ENCODE peak calls at places on chromosome 21, in eight cellular contexts. One of them, this sample, is unnamed. For H3K27me3 and H3K4me1, the result is how much of the 10 kb centered on the place peaks cover.

GRCh38 chr21:21818898-21819297 is 820.7 kb downstream of the NCAM2 start:
- DNase-seq in SJSA1: no peak
- DNase-seq in mammary epithelial cell: no peak
- DNase-seq in fibroblast of lung: no peak
- DNase-seq in gastrocnemius medialis: no peak
- DNase-seq in breast epithelium: no peak
- DNase-seq in heart right ventricle: no peak
- DNase-seq in HAP-1: no peak
- DNase-seq in this sample: no peak

GRCh38 chr21:8991968-8992621 is 1529.3 kb upstream of the TPTE start:
- DNase-seq in gastrocnemius medialis: no peak
- DNase-seq in breast epithelium: no peak
- DNase-seq in fibroblast of lung: peak
- DNase-seq in heart right ventricle: no peak
- DNase-seq in SJSA1: no peak
- DNase-seq in HAP-1: no peak
- DNase-seq in mammary epithelial cell: no peak
- DNase-seq in this sample: no peak

GRCh38 chr21:18986197-18986596 is 582.6 kb upstream of the TMPRSS15 start:
- DNase-seq in fibroblast of lung: no peak
- DNase-seq in HAP-1: no peak
- DNase-seq in breast epithelium: no peak
- DNase-seq in mammary epithelial cell: no peak
- DNase-seq in heart right ventricle: no peak
- DNase-seq in gastrocnemius medialis: no peak
- DNase-seq in SJSA1: no peak
- DNase-seq in this sample: no peak

GRCh38 chr21:14358775-14359174 is 24.2 kb downstream of the HSPA13 start:
- DNase-seq in fibroblast of lung: no peak
- DNase-seq in mammary epithelial cell: peak
- DNase-seq in breast epithelium: no peak
- DNase-seq in SJSA1: no peak
- DNase-seq in heart right ventricle: no peak
- DNase-seq in gastrocnemius medialis: no peak
- DNase-seq in HAP-1: no peak
- DNase-seq in this sample: no peak

GRCh38 chr21:36689324-36689723 is 9.6 kb upstream of the SIM2 start:
- DNase-seq in fibroblast of lung: no peak
- DNase-seq in heart right ventricle: no peak
- DNase-seq in gastrocnemius medialis: no peak
- DNase-seq in SJSA1: no peak
- DNase-seq in breast epithelium: no peak
- DNase-seq in HAP-1: no peak
- DNase-seq in mammary epithelial cell: no peak
- DNase-seq in this sample: no peak

GRCh38 chr21:17660862-17661261 is 48.2 kb upstream of the BTG3 start:
- DNase-seq in gastrocnemius medialis: no peak
- DNase-seq in breast epithelium: no peak
- DNase-seq in fibroblast of lung: no peak
- DNase-seq in heart right ventricle: no peak
- DNase-seq in SJSA1: no peak
- DNase-seq in HAP-1: no peak
- DNase-seq in mammary epithelial cell: no peak
- DNase-seq in this sample: no peak

GRCh38 chr21:39384674-39385298 is 35.9 kb upstream of the HMGN1 start:
- DNase-seq in breast epithelium: no peak
- DNase-seq in gastrocnemius medialis: no peak
- DNase-seq in HAP-1: no peak
- DNase-seq in heart right ventricle: no peak
- DNase-seq in mammary epithelial cell: peak
- DNase-seq in fibroblast of lung: peak
- DNase-seq in SJSA1: no peak
- DNase-seq in this sample: no peak

GRCh38 chr21:39612233-39613028 is at the start of gene B3GALT5:
- DNase-seq in fibroblast of lung: peak
- DNase-seq in gastrocnemius medialis: no peak
- DNase-seq in SJSA1: no peak
- DNase-seq in heart right ventricle: no peak
- DNase-seq in mammary epithelial cell: no peak
- DNase-seq in breast epithelium: no peak
- DNase-seq in HAP-1: no peak
- DNase-seq in this sample: no peak

GRCh38 chr21:45019076-45019886 is 55.1 kb upstream of the ADARB1 start:
- DNase-seq in heart right ventricle: peak
- DNase-seq in HAP-1: no peak
- DNase-seq in mammary epithelial cell: no peak
- DNase-seq in breast epithelium: no peak
- DNase-seq in SJSA1: no peak
- DNase-seq in gastrocnemius medialis: no peak
- DNase-seq in fibroblast of lung: peak
- DNase-seq in this sample: no peak

GRCh38 chr21:37804001-37804400 is 112.3 kb downstream of the KCNJ6 start:
- DNase-seq in fibroblast of lung: no peak
- DNase-seq in breast epithelium: no peak
- DNase-seq in gastrocnemius medialis: no peak
- DNase-seq in HAP-1: no peak
- DNase-seq in SJSA1: no peak
- DNase-seq in mammary epithelial cell: no peak
- DNase-seq in heart right ventricle: no peak
- DNase-seq in this sample: no peak

GRCh38 chr21:27823652-27824201 is 856.8 kb upstream of the ADAMTS5 start:
- DNase-seq in breast epithelium: no peak
- DNase-seq in gastrocnemius medialis: no peak
- DNase-seq in SJSA1: no peak
- DNase-seq in heart right ventricle: no peak
- DNase-seq in mammary epithelial cell: no peak
- DNase-seq in fibroblast of lung: no peak
- DNase-seq in HAP-1: no peak
- DNase-seq in this sample: no peak

GRCh38 chr21:24395320-24395933 is 1211.9 kb downstream of the MRPL39 start:
- DNase-seq in SJSA1: no peak
- DNase-seq in mammary epithelial cell: no peak
- DNase-seq in heart right ventricle: no peak
- DNase-seq in gastrocnemius medialis: no peak
- DNase-seq in fibroblast of lung: peak
- DNase-seq in breast epithelium: no peak
- DNase-seq in HAP-1: no peak
- DNase-seq in this sample: no peak

GRCh38 chr21:28111151-28111619 is 881.5 kb downstream of the LTN1 start:
- DNase-seq in HAP-1: no peak
- DNase-seq in gastrocnemius medialis: peak
- DNase-seq in fibroblast of lung: peak
- DNase-seq in SJSA1: no peak
- DNase-seq in heart right ventricle: peak
- DNase-seq in mammary epithelial cell: no peak
- DNase-seq in breast epithelium: no peak
- DNase-seq in this sample: no peak

GRCh38 chr21:31837613-31838390 is 35.0 kb upstream of the HUNK start:
- DNase-seq in fibroblast of lung: no peak
- DNase-seq in mammary epithelial cell: no peak
- DNase-seq in heart right ventricle: no peak
- DNase-seq in breast epithelium: no peak
- DNase-seq in gastrocnemius medialis: no peak
- DNase-seq in SJSA1: no peak
- DNase-seq in HAP-1: no peak
- DNase-seq in this sample: no peak

GRCh38 chr21:31530918-31531705 is 128.4 kb upstream of the SOD1 start:
- DNase-seq in HAP-1: no peak
- DNase-seq in gastrocnemius medialis: no peak
- DNase-seq in fibroblast of lung: no peak
- DNase-seq in SJSA1: no peak
- DNase-seq in breast epithelium: peak
- DNase-seq in mammary epithelial cell: no peak
- DNase-seq in heart right ventricle: no peak
- DNase-seq in this sample: peak

GRCh38 chr21:44800971-44801467 is 601 bp downstream of the UBE2G2 start:
- DNase-seq in gastrocnemius medialis: no peak
- DNase-seq in breast epithelium: no peak
- DNase-seq in heart right ventricle: no peak
- DNase-seq in mammary epithelial cell: peak
- DNase-seq in HAP-1: peak
- DNase-seq in fibroblast of lung: peak
- DNase-seq in SJSA1: peak
- DNase-seq in this sample: no peak

GRCh38 chr21:40049031-40049958 is 182.1 kb downstream of the PCP4 start:
- DNase-seq in fibroblast of lung: peak
- DNase-seq in breast epithelium: no peak
- DNase-seq in heart right ventricle: no peak
- DNase-seq in SJSA1: peak
- DNase-seq in gastrocnemius medialis: no peak
- DNase-seq in mammary epithelial cell: peak
- DNase-seq in HAP-1: no peak
- DNase-seq in this sample: no peak

GRCh38 chr21:42321231-42321630 is 6.0 kb upstream of the TFF3 start:
- DNase-seq in fibroblast of lung: no peak
- DNase-seq in gastrocnemius medialis: no peak
- DNase-seq in heart right ventricle: no peak
- DNase-seq in HAP-1: no peak
- DNase-seq in SJSA1: no peak
- DNase-seq in mammary epithelial cell: no peak
- DNase-seq in breast epithelium: no peak
- DNase-seq in this sample: no peak
- H3K27me3 ChIP-seq in fibroblast of lung: under half
- H3K27me3 ChIP-seq in gastrocnemius medialis: under half
- H3K27me3 ChIP-seq in heart right ventricle: under half
- H3K27me3 ChIP-seq in HAP-1: under half
- H3K27me3 ChIP-seq in SJSA1: under half
- H3K27me3 ChIP-seq in mammary epithelial cell: under half
- H3K27me3 ChIP-seq in breast epithelium: under half
- H3K27me3 ChIP-seq in this sample: under half

GRCh38 chr21:33070921-33071877 is 1.3 kb downstream of the OLIG1 start:
- DNase-seq in fibroblast of lung: peak
- DNase-seq in HAP-1: no peak
- DNase-seq in mammary epithelial cell: peak
- DNase-seq in heart right ventricle: no peak
- DNase-seq in gastrocnemius medialis: no peak
- DNase-seq in SJSA1: no peak
- DNase-seq in breast epithelium: no peak
- DNase-seq in this sample: no peak

GRCh38 chr21:33067457-33067856 is 2.5 kb upstream of the OLIG1 start:
- DNase-seq in SJSA1: no peak
- DNase-seq in gastrocnemius medialis: no peak
- DNase-seq in breast epithelium: no peak
- DNase-seq in fibroblast of lung: no peak
- DNase-seq in HAP-1: no peak
- DNase-seq in heart right ventricle: no peak
- DNase-seq in mammary epithelial cell: no peak
- DNase-seq in this sample: no peak

GRCh38 chr21:33069243-33069642 is 698 bp upstream of the OLIG1 start:
- DNase-seq in breast epithelium: no peak
- DNase-seq in heart right ventricle: no peak
- DNase-seq in HAP-1: no peak
- DNase-seq in mammary epithelial cell: no peak
- DNase-seq in fibroblast of lung: no peak
- DNase-seq in SJSA1: no peak
- DNase-seq in gastrocnemius medialis: no peak
- DNase-seq in this sample: no peak

GRCh38 chr21:33069994-33070811 is at the start of gene OLIG1:
- DNase-seq in SJSA1: no peak
- DNase-seq in heart right ventricle: peak
- DNase-seq in gastrocnemius medialis: no peak
- DNase-seq in mammary epithelial cell: peak
- DNase-seq in HAP-1: peak
- DNase-seq in fibroblast of lung: peak
- DNase-seq in breast epithelium: no peak
- DNase-seq in this sample: peak

DNA sequence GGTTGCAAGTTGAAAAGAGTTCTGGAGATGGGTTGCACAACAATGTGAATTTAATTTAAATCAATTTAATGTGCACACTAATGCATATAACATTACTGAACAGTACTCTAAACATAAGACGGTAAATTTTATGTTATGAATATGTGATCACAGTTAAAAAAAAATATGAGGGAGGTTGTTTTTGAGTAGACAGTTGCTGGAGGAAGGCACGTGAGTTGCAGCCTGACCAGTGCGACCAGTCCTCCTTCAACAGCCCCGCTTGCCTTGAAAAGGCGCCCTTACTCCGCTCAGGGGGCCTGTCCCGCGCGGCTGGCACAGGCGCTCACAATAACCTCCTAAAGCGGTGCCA is 322 bp upstream of the OLIG1 start:
- DNase-seq in gastrocnemius medialis: no peak
- DNase-seq in heart right ventricle: no peak
- DNase-seq in mammary epithelial cell: no peak
- DNase-seq in breast epithelium: no peak
- DNase-seq in SJSA1: no peak
- DNase-seq in fibroblast of lung: no peak
- DNase-seq in HAP-1: no peak
- DNase-seq in this sample: no peak
- H3K4me3 ChIP-seq in gastrocnemius medialis: peak
- H3K4me3 ChIP-seq in heart right ventricle: peak
- H3K4me3 ChIP-seq in mammary epithelial cell: no peak
- H3K4me3 ChIP-seq in breast epithelium: peak
- H3K4me3 ChIP-seq in SJSA1: no peak
- H3K4me3 ChIP-seq in fibroblast of lung: no peak
- H3K4me3 ChIP-seq in HAP-1: peak
- H3K4me3 ChIP-seq in this sample: no peak

GRCh38 chr21:42043201-42043895 is 27.8 kb upstream of the UMODL1 start:
- DNase-seq in gastrocnemius medialis: no peak
- DNase-seq in mammary epithelial cell: no peak
- DNase-seq in SJSA1: no peak
- DNase-seq in HAP-1: no peak
- DNase-seq in heart right ventricle: no peak
- DNase-seq in breast epithelium: no peak
- DNase-seq in fibroblast of lung: no peak
- DNase-seq in this sample: no peak
- H3K4me1 ChIP-seq in gastrocnemius medialis: under half
- H3K4me1 ChIP-seq in mammary epithelial cell: under half
- H3K4me1 ChIP-seq in SJSA1: half or more
- H3K4me1 ChIP-seq in HAP-1: under half
- H3K4me1 ChIP-seq in heart right ventricle: under half
- H3K4me1 ChIP-seq in breast epithelium: under half
- H3K4me1 ChIP-seq in fibroblast of lung: under half
- H3K4me1 ChIP-seq in this sample: under half

GRCh38 chr21:42232176-42232825 is 13.4 kb downstream of the ABCG1 start:
- DNase-seq in breast epithelium: no peak
- DNase-seq in fibroblast of lung: no peak
- DNase-seq in SJSA1: no peak
- DNase-seq in heart right ventricle: no peak
- DNase-seq in mammary epithelial cell: no peak
- DNase-seq in HAP-1: no peak
- DNase-seq in gastrocnemius medialis: no peak
- DNase-seq in this sample: no peak
- H3K27me3 ChIP-seq in breast epithelium: under half
- H3K27me3 ChIP-seq in fibroblast of lung: under half
- H3K27me3 ChIP-seq in SJSA1: under half
- H3K27me3 ChIP-seq in heart right ventricle: under half
- H3K27me3 ChIP-seq in mammary epithelial cell: under half
- H3K27me3 ChIP-seq in HAP-1: under half
- H3K27me3 ChIP-seq in gastrocnemius medialis: under half
- H3K27me3 ChIP-seq in this sample: under half

This sample was measured in prostate gland.